ENCODE peak calls at places on chromosomes 5 and 9, in ten cellular contexts. One of them, this sample, is unnamed.

GRCh38 chr5:1294839-1295649 is at the start of gene TERT:
- DNase-seq in activated T-cell treated with anti-CD3 and anti-CD28 coated beads, Interleukin-2, amount 50 U/mL, for 1 hour: peak
- DNase-seq in activated CD4-positive, CD25-positive, alpha-beta regulatory T cell: peak
- DNase-seq in cardiac fibroblast: no peak
- DNase-seq in NCI-H1105 treated with DMSO at 0.1 percent for 48 hours: no peak
- DNase-seq in tibial nerve: no peak
- DNase-seq in MCF 10A: no peak
- DNase-seq in H7: peak
- DNase-seq in germinal center: peak
- DNase-seq in fibroblast of the conjunctiva: no peak
- DNase-seq in this sample: no peak

GRCh38 chr9:128903871-128904371 is 16.9 kb upstream of the PHYHD1 start:
- DNase-seq in tibial nerve: no peak
- DNase-seq in cardiac fibroblast: peak
- DNase-seq in MCF 10A: peak
- DNase-seq in NCI-H1105 treated with DMSO at 0.1 percent for 48 hours: no peak
- DNase-seq in fibroblast of the conjunctiva: no peak
- DNase-seq in H7: no peak
- DNase-seq in germinal center: no peak
- DNase-seq in activated T-cell treated with anti-CD3 and anti-CD28 coated beads, Interleukin-2, amount 50 U/mL, for 1 hour: no peak
- DNase-seq in activated CD4-positive, CD25-positive, alpha-beta regulatory T cell: no peak
- DNase-seq in this sample: no peak

GRCh38 chr9:70610287-70610644 is 195.8 kb upstream of the KLF9 start:
- DNase-seq in activated CD4-positive, CD25-positive, alpha-beta regulatory T cell: no peak
- DNase-seq in cardiac fibroblast: no peak
- DNase-seq in fibroblast of the conjunctiva: no peak
- DNase-seq in MCF 10A: no peak
- DNase-seq in germinal center: no peak
- DNase-seq in tibial nerve: no peak
- DNase-seq in NCI-H1105 treated with DMSO at 0.1 percent for 48 hours: no peak
- DNase-seq in H7: no peak
- DNase-seq in activated T-cell treated with anti-CD3 and anti-CD28 coated beads, Interleukin-2, amount 50 U/mL, for 1 hour: no peak
- DNase-seq in this sample: no peak

GRCh38 chr5:31963358-31963757 is 210.8 kb downstream of the GOLPH3 start:
- DNase-seq in activated T-cell treated with anti-CD3 and anti-CD28 coated beads, Interleukin-2, amount 50 U/mL, for 1 hour: no peak
- DNase-seq in fibroblast of the conjunctiva: no peak
- DNase-seq in activated CD4-positive, CD25-positive, alpha-beta regulatory T cell: no peak
- DNase-seq in cardiac fibroblast: no peak
- DNase-seq in germinal center: no peak
- DNase-seq in MCF 10A: no peak
- DNase-seq in H7: no peak
- DNase-seq in tibial nerve: no peak
- DNase-seq in NCI-H1105 treated with DMSO at 0.1 percent for 48 hours: no peak
- DNase-seq in this sample: no peak

GRCh38 chr9:16816006-16816405 is 54.5 kb downstream of the BNC2 start:
- DNase-seq in NCI-H1105 treated with DMSO at 0.1 percent for 48 hours: peak
- DNase-seq in fibroblast of the conjunctiva: no peak
- DNase-seq in H7: no peak
- DNase-seq in tibial nerve: no peak
- DNase-seq in activated T-cell treated with anti-CD3 and anti-CD28 coated beads, Interleukin-2, amount 50 U/mL, for 1 hour: no peak
- DNase-seq in MCF 10A: no peak
- DNase-seq in germinal center: no peak
- DNase-seq in cardiac fibroblast: no peak
- DNase-seq in activated CD4-positive, CD25-positive, alpha-beta regulatory T cell: no peak
- DNase-seq in this sample: no peak

GRCh38 chr5:64599226-64599625 is 91.1 kb upstream of the SHISAL2B start:
- DNase-seq in germinal center: no peak
- DNase-seq in H7: no peak
- DNase-seq in cardiac fibroblast: no peak
- DNase-seq in MCF 10A: no peak
- DNase-seq in activated T-cell treated with anti-CD3 and anti-CD28 coated beads, Interleukin-2, amount 50 U/mL, for 1 hour: no peak
- DNase-seq in activated CD4-positive, CD25-positive, alpha-beta regulatory T cell: no peak
- DNase-seq in fibroblast of the conjunctiva: no peak
- DNase-seq in NCI-H1105 treated with DMSO at 0.1 percent for 48 hours: no peak
- DNase-seq in tibial nerve: no peak
- DNase-seq in this sample: no peak

GRCh38 chr5:175658299-175659145 is 651 bp downstream of the HRH2 start:
- DNase-seq in H7: peak
- DNase-seq in germinal center: no peak
- DNase-seq in NCI-H1105 treated with DMSO at 0.1 percent for 48 hours: no peak
- DNase-seq in cardiac fibroblast: no peak
- DNase-seq in activated CD4-positive, CD25-positive, alpha-beta regulatory T cell: no peak
- DNase-seq in MCF 10A: no peak
- DNase-seq in activated T-cell treated with anti-CD3 and anti-CD28 coated beads, Interleukin-2, amount 50 U/mL, for 1 hour: peak
- DNase-seq in fibroblast of the conjunctiva: no peak
- DNase-seq in tibial nerve: no peak
- DNase-seq in this sample: peak

GRCh38 chr5:103428411-103428871 is 134.1 kb downstream of the NUDT12 start:
- DNase-seq in cardiac fibroblast: peak
- DNase-seq in tibial nerve: no peak
- DNase-seq in germinal center: no peak
- DNase-seq in activated T-cell treated with anti-CD3 and anti-CD28 coated beads, Interleukin-2, amount 50 U/mL, for 1 hour: no peak
- DNase-seq in activated CD4-positive, CD25-positive, alpha-beta regulatory T cell: no peak
- DNase-seq in fibroblast of the conjunctiva: no peak
- DNase-seq in NCI-H1105 treated with DMSO at 0.1 percent for 48 hours: peak
- DNase-seq in H7: no peak
- DNase-seq in MCF 10A: peak
- DNase-seq in this sample: no peak

GRCh38 chr5:59093329-59093728 is 510.5 kb downstream of the RAB3C start:
- DNase-seq in NCI-H1105 treated with DMSO at 0.1 percent for 48 hours: no peak
- DNase-seq in MCF 10A: peak
- DNase-seq in cardiac fibroblast: no peak
- DNase-seq in H7: no peak
- DNase-seq in germinal center: no peak
- DNase-seq in tibial nerve: no peak
- DNase-seq in activated T-cell treated with anti-CD3 and anti-CD28 coated beads, Interleukin-2, amount 50 U/mL, for 1 hour: no peak
- DNase-seq in fibroblast of the conjunctiva: no peak
- DNase-seq in activated CD4-positive, CD25-positive, alpha-beta regulatory T cell: no peak
- DNase-seq in this sample: no peak

GRCh38 chr9:33107762-33108161 is 31.3 kb upstream of the SMU1 start:
- DNase-seq in germinal center: no peak
- DNase-seq in cardiac fibroblast: no peak
- DNase-seq in NCI-H1105 treated with DMSO at 0.1 percent for 48 hours: no peak
- DNase-seq in MCF 10A: no peak
- DNase-seq in tibial nerve: no peak
- DNase-seq in H7: no peak
- DNase-seq in fibroblast of the conjunctiva: no peak
- DNase-seq in activated CD4-positive, CD25-positive, alpha-beta regulatory T cell: no peak
- DNase-seq in activated T-cell treated with anti-CD3 and anti-CD28 coated beads, Interleukin-2, amount 50 U/mL, for 1 hour: no peak
- DNase-seq in this sample: no peak

GRCh38 chr9:21096901-21097255 is 19.1 kb upstream of the IFNB1 start:
- DNase-seq in H7: no peak
- DNase-seq in germinal center: no peak
- DNase-seq in fibroblast of the conjunctiva: no peak
- DNase-seq in activated CD4-positive, CD25-positive, alpha-beta regulatory T cell: no peak
- DNase-seq in tibial nerve: no peak
- DNase-seq in activated T-cell treated with anti-CD3 and anti-CD28 coated beads, Interleukin-2, amount 50 U/mL, for 1 hour: no peak
- DNase-seq in NCI-H1105 treated with DMSO at 0.1 percent for 48 hours: no peak
- DNase-seq in MCF 10A: no peak
- DNase-seq in cardiac fibroblast: no peak
- DNase-seq in this sample: no peak

GRCh38 chr9:70049236-70049635 is 5.6 kb downstream of the MAMDC2 start:
- DNase-seq in fibroblast of the conjunctiva: peak
- DNase-seq in activated CD4-positive, CD25-positive, alpha-beta regulatory T cell: no peak
- DNase-seq in cardiac fibroblast: peak
- DNase-seq in MCF 10A: peak
- DNase-seq in H7: no peak
- DNase-seq in NCI-H1105 treated with DMSO at 0.1 percent for 48 hours: peak
- DNase-seq in germinal center: no peak
- DNase-seq in activated T-cell treated with anti-CD3 and anti-CD28 coated beads, Interleukin-2, amount 50 U/mL, for 1 hour: no peak
- DNase-seq in tibial nerve: peak
- DNase-seq in this sample: peak

GRCh38 chr5:137279631-137280236 is 219.4 kb downstream of the SPOCK1 start:
- DNase-seq in H7: no peak
- DNase-seq in cardiac fibroblast: no peak
- DNase-seq in MCF 10A: no peak
- DNase-seq in tibial nerve: no peak
- DNase-seq in germinal center: no peak
- DNase-seq in NCI-H1105 treated with DMSO at 0.1 percent for 48 hours: no peak
- DNase-seq in activated CD4-positive, CD25-positive, alpha-beta regulatory T cell: no peak
- DNase-seq in activated T-cell treated with anti-CD3 and anti-CD28 coated beads, Interleukin-2, amount 50 U/mL, for 1 hour: no peak
- DNase-seq in fibroblast of the conjunctiva: no peak
- DNase-seq in this sample: no peak